ENCODE peak calls at places on chromosome 1, in four cellular contexts. One of them, this sample, is unnamed.

GRCh38 chr1:234758851-234759250 is 148.9 kb upstream of the IRF2BP2 start:
- DNase-seq in GM23338: no peak
- DNase-seq in heart left ventricle: no peak
- DNase-seq in astrocyte: peak; percentile 41
- DNase-seq in this sample: peak; percentile 43

GRCh38 chr1:42932442-42932941 is 26.2 kb downstream of the SLC2A1 start:
- DNase-seq in GM23338: no peak
- DNase-seq in heart left ventricle: no peak
- DNase-seq in astrocyte: no peak
- DNase-seq in this sample: no peak

GRCh38 chr1:199174336-199174735 is 535.5 kb downstream of the PTPRC start:
- DNase-seq in astrocyte: no peak
- DNase-seq in heart left ventricle: no peak
- DNase-seq in GM23338: no peak
- DNase-seq in this sample: no peak

GRCh38 chr1:22412932-22413727 is 38.5 kb upstream of the ZBTB40 start:
- DNase-seq in astrocyte: no peak
- DNase-seq in heart left ventricle: no peak
- DNase-seq in GM23338: no peak
- DNase-seq in this sample: no peak

GRCh38 chr1:5980314-5981008 is 11.8 kb downstream of the NPHP4 start:
- DNase-seq in GM23338: peak; percentile 96
- DNase-seq in astrocyte: no peak
- DNase-seq in heart left ventricle: peak; percentile 73
- DNase-seq in this sample: no peak

GRCh38 chr1:16208270-16208987 is 4.0 kb downstream of the ARHGEF19 start:
- DNase-seq in astrocyte: peak; percentile 24
- DNase-seq in heart left ventricle: no peak
- DNase-seq in GM23338: no peak
- DNase-seq in this sample: no peak

GRCh38 chr1:16614361-16615252 is 1.2 kb upstream of the NBPF1 start:
- DNase-seq in GM23338: no peak
- DNase-seq in heart left ventricle: peak; percentile 58
- DNase-seq in astrocyte: no peak
- DNase-seq in this sample: no peak

GRCh38 chr1:62029704-62030103 is 164.9 kb upstream of the L1TD1 start:
- DNase-seq in heart left ventricle: no peak
- DNase-seq in GM23338: no peak
- DNase-seq in astrocyte: no peak
- DNase-seq in this sample: no peak

GRCh38 chr1:55584521-55585401 is 369.6 kb upstream of the USP24 start:
- DNase-seq in heart left ventricle: no peak
- DNase-seq in astrocyte: peak; percentile 55
- DNase-seq in GM23338: peak; percentile 23
- DNase-seq in this sample: no peak

GRCh38 chr1:74731399-74732052 is 1.3 kb downstream of the CRYZ start:
- DNase-seq in heart left ventricle: no peak
- DNase-seq in GM23338: no peak
- DNase-seq in astrocyte: peak; percentile 10
- DNase-seq in this sample: no peak

GRCh38 chr1:65995928-65996327 is 203.2 kb downstream of the PDE4B start:
- DNase-seq in astrocyte: no peak
- DNase-seq in GM23338: no peak
- DNase-seq in heart left ventricle: no peak
- DNase-seq in this sample: no peak

GRCh38 chr1:1778827-1779675 is 781 bp upstream of the NADK start:
- DNase-seq in astrocyte: no peak
- DNase-seq in GM23338: peak; percentile 91
- DNase-seq in heart left ventricle: peak; percentile 91
- DNase-seq in this sample: peak; percentile 76

GRCh38 chr1:243731301-243731891 is 118.6 kb downstream of the AKT3 start:
- DNase-seq in astrocyte: peak; percentile 82
- DNase-seq in GM23338: no peak
- DNase-seq in heart left ventricle: no peak
- DNase-seq in this sample: no peak

DNA sequence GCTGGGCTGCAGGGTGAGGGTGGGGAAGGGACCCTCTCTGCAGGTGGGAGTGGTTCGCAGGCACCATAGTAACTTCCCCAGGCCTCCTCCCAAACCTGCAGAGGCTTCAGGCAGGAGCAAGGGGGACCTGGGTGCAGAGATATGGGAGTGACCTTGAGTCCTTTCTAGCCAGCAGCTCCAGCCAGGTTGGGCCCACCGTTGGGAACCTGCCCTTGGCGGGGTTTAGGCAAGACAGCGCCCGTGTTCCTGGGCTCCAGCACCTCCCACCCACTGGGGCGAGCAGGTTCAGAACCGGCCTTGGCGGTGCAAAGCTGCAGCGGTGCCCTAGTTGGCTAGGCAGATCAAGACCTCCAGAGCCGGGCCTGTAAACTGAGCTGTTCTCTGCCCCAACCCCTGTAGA is 2.2 kb upstream of the PRDM16 start:
- DNase-seq in astrocyte: no peak
- DNase-seq in heart left ventricle: peak; percentile 60
- DNase-seq in GM23338: no peak
- DNase-seq in this sample: no peak
- H3K4me3 ChIP-seq in astrocyte: no peak overlapping the region
- H3K4me3 ChIP-seq in heart left ventricle: peak overlapping the region; percentile 56
- H3K4me3 ChIP-seq in GM23338: peak overlapping the region; percentile 57
- H3K4me3 ChIP-seq in this sample: no peak overlapping the region

GRCh38 chr1:229105822-229106525 is 164.9 kb upstream of the RAB4A start:
- DNase-seq in GM23338: no peak
- DNase-seq in astrocyte: no peak
- DNase-seq in heart left ventricle: no peak
- DNase-seq in this sample: no peak
- H3K27ac ChIP-seq in GM23338: no peak overlapping the region
- H3K27ac ChIP-seq in astrocyte: no peak overlapping the region
- H3K27ac ChIP-seq in heart left ventricle: no peak overlapping the region
- H3K27ac ChIP-seq in this sample: no peak overlapping the region

DNA sequence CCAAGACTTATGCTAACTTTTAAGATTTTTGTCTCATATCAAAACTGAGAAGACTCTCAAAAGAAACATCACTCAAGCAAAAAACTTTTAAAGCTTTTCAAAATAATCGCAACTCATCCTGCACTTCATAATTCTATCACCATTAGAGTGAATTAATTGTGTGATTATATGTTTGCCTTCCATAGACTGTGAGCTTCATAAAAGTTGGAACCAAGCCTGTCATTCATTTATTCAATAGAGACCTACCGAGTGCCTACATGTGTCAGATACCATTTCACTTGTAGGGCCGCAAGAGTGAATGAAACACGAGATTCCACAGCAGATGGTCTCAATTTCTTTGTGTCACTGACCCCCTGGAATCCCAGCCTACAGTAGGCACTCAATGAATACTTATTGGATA is 106.4 kb downstream of the RHOU start:
- DNase-seq in GM23338: no peak
- DNase-seq in heart left ventricle: no peak
- DNase-seq in astrocyte: no peak
- DNase-seq in this sample: no peak
- H3K4me1 ChIP-seq in GM23338: no peaks in the 10 kb centered on the region
- H3K4me1 ChIP-seq in heart left ventricle: peaks cover 10% of the 10 kb centered on the region
- H3K4me1 ChIP-seq in astrocyte: peaks cover 23% of the 10 kb centered on the region
- H3K4me1 ChIP-seq in this sample: no peaks in the 10 kb centered on the region

DNA sequence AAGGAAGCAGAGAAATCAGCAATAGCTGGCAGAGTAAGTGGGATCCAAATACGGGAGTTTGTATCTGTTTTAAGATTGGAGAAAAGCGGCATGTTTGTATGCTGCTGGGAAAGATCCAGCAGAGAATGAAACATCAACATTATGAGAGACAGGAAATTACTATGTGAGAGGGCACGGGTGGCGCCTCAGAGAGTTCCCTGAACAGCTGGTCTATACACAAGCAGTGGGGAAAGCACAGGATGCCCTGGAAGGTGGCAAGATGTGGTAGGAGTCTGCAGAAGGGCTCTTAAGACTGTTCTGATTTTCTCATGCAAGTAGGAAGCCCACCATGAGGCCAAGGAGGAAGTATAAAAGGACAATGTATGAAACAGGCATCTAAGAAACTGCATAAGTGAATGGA is 130.4 kb downstream of the RERE start:
- DNase-seq in GM23338: no peak
- DNase-seq in astrocyte: no peak
- DNase-seq in heart left ventricle: no peak
- DNase-seq in this sample: no peak
- H3K4me3 ChIP-seq in GM23338: no peak overlapping the region
- H3K4me3 ChIP-seq in astrocyte: no peak overlapping the region
- H3K4me3 ChIP-seq in heart left ventricle: no peak overlapping the region
- H3K4me3 ChIP-seq in this sample: no peak overlapping the region

This sample was measured in effector memory CD4-positive, alpha-beta T cell.